ENCODE peak calls at places on chromosome 1, in six cellular contexts. C, T, W, X, F and S are unnamed samples. For H3K4me1, the result is how much of the 10 kb centered on the place peaks cover.

GRCh38 chr1:228150458-228151169 is 884 bp downstream of the GJC2 start:
- DNase-seq in C (no peak), T (peak), W (no peak), X (no peak), F (peak), S (peak)

GRCh38 chr1:33327587-33328325 is 6.9 kb upstream of the A3GALT2 start:
- DNase-seq in C (no peak), T (peak), W (no peak), X (peak), F (no peak), S (peak)

GRCh38 chr1:145708063-145708462 is 895 bp upstream of the PDZK1 start:
- DNase-seq in C (no peak), T (peak), W (peak), X (peak), F (no peak), S (no peak)

GRCh38 chr1:35845766-35846165 is 37.2 kb upstream of the AGO1 start:
- DNase-seq in C (no peak), T (peak), W (no peak), X (no peak), F (no peak), S (no peak)

GRCh38 chr1:158227904-158228623 is 26.2 kb upstream of the CD1A start:
- DNase-seq in C (no peak), T (no peak), W (no peak), X (no peak), F (no peak), S (no peak)

GRCh38 chr1:93735722-93736121 is 54.1 kb upstream of the BCAR3 start:
- DNase-seq in C (no peak), T (peak), W (no peak), X (peak), F (no peak), S (peak)

GRCh38 chr1:89603651-89604413 is 29.1 kb upstream of the LRRC8C start:
- DNase-seq in C (no peak), T (peak), W (no peak), X (no peak), F (no peak), S (no peak)

GRCh38 chr1:171429137-171429536 is 56.2 kb upstream of the PRRC2C start:
- DNase-seq in C (no peak), T (no peak), W (no peak), X (no peak), F (no peak), S (no peak)

GRCh38 chr1:197911172-197911856 is 5.9 kb upstream of the LHX9 start:
- DNase-seq in C (peak), T (no peak), W (no peak), X (no peak), F (peak), S (no peak)

GRCh38 chr1:115880981-115881672 is 40.2 kb upstream of the NHLH2 start:
- DNase-seq in C (no peak), T (no peak), W (no peak), X (no peak), F (no peak), S (no peak)

GRCh38 chr1:248873993-248874671 is 15.2 kb upstream of the ZNF692 start:
- DNase-seq in C (no peak), T (no peak), W (peak), X (peak), F (peak), S (no peak)

GRCh38 chr1:248873409-248873992 is 14.6 kb upstream of the ZNF692 start:
- DNase-seq in C (peak), T (peak), W (peak), X (peak), F (peak), S (peak)

GRCh38 chr1:248872752-248873408 is 14.0 kb upstream of the ZNF692 start:
- DNase-seq in C (peak), T (peak), W (peak), X (peak), F (peak), S (peak)

GRCh38 chr1:248871837-248872401 is 13.0 kb upstream of the ZNF692 start:
- DNase-seq in C (no peak), T (no peak), W (peak), X (peak), F (no peak), S (no peak)
- H3K4me3 ChIP-seq in C (peak), T (peak), W (no peak), X (no peak), F (peak), S (peak)

GRCh38 chr1:234611153-234611798 is 1.3 kb upstream of the IRF2BP2 start:
- DNase-seq in C (peak), T (peak), W (peak), X (peak), F (no peak), S (peak)

GRCh38 chr1:234609528-234610042 is 393 bp downstream of the IRF2BP2 start:
- DNase-seq in C (no peak), T (no peak), W (no peak), X (no peak), F (no peak), S (no peak)

GRCh38 chr1:234608720-234609527 is 1.1 kb downstream of the IRF2BP2 start:
- DNase-seq in C (peak), T (no peak), W (peak), X (peak), F (peak), S (peak)

GRCh38 chr1:234610582-234611152 is 689 bp upstream of the IRF2BP2 start:
- DNase-seq in C (peak), T (peak), W (peak), X (peak), F (peak), S (peak)

DNA sequence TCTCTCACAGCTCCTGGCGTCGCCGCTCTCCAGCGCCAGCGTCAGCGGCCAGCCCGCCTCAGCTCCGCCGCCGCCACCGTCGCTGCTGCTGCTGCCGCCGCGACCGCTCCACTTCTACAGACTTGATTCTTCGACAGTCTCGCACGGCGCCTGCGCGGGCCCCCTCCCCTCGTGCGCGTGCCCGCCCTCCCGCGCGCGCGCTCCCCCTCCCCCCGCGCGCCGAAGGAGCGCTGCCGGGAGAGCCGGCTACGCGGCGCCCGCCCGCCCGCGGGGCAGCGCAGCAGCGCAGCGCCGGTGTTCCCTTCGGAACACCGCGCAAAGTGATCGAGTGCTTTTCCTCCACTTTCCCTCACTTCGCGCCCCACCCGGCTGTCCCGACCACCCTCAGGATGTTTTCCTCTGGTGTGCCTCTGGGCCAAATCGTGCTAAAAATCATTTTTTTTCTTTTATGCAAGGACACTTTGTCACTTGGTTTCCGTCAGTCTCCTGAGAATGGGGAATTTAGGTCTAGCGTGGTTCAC is at the start of gene IRF2BP2:
- DNase-seq in C (peak), T (peak), W (peak), X (peak), F (peak), S (peak)
- H3K4me1 ChIP-seq in C (under half), T (under half), W (under half), X (under half), F (under half), S (under half)

DNA sequence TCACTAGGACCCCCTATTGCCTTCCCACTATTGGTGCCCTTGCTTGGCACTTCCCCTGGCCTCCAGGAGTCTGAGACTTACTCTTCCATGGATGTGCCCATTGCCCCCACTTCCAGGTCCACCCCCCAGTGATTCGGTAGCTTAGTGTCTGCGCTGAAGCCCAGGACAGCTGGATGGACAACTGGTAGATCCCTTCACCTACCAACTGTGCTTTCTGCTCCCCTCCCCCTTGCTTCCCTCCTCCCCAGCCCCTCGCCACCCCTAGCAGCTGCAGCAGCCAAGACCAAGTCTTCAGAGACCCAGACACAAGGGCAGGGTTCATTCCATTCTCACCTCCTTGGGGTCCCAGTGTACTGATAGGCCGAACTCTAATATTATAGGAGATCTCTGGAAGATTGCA is 6.9 kb downstream of the LMNA start:
- DNase-seq in C (no peak), T (no peak), W (no peak), X (no peak), F (no peak), S (peak)
- H2AK5ac ChIP-seq in C (no peak), T (peak), W (no peak), X (peak), F (no peak), S (peak)

DNA sequence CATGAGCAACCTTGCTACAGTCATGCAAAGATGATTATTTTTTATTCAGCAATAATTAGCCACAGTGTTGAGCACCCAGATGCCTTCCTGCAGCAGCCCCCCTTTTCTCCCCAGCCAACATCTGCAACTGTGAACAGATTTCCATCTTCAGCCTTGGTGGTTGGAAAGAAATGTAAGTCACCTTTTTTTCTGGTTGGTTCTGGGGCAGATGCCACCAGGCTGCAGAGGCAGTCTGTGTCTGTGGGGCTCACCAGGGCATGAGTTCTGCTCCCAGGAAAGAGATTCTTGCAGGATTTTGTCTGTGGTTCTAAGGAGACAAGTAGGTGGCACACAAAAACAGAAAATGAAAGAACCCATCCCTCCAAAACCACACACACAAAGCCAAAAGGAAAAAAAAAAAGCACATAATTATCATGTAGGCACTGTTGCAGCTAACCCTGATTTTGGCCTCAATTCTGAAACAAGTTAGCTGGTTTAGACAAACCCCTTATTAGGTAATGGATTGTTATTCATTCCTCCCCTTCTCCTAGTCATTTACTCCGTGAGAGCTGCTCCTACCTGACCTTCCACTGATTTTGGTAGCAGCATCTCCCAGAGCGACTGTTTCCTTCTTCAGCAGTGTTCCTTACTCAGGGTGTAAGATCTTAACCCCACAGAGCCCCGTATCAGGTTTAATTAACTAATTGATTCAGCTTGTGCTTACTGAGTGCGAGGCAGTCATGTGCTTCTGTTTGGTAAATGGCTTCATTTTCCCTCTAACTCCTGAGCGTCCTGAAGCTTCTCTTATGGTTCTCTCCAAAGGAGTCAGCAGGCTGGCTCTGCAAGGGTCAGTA is 36.5 kb downstream of the GALNT2 start:
- DNase-seq in C (no peak), T (peak), W (no peak), X (no peak), F (no peak), S (peak)
- H3K4me3 ChIP-seq in C (no peak), T (no peak), W (no peak), X (no peak), F (no peak), S (no peak)